ENCODE peak calls at places on chromosome 10, in eight cellular contexts. M, F, I, G, B, H, W and Y are unnamed samples. For H3K9me3, the result is how much of the 10 kb centered on the place peaks cover.

GRCh38 chr10:68154211-68154497 is 44.9 kb downstream of the MYPN start:
- DNase-seq in M (peak), F (no peak), I (peak), G (no peak), B (no peak), H (no peak), W (no peak), Y (peak)

GRCh38 chr10:93180402-93181040 is 106.8 kb downstream of the CYP26A1 start:
- DNase-seq in M (peak), F (no peak), I (peak), G (no peak), B (no peak), H (peak), W (no peak), Y (no peak)

GRCh38 chr10:113084031-113084430 is 134.0 kb downstream of the TCF7L2 start:
- DNase-seq in M (no peak), F (no peak), I (no peak), G (no peak), B (no peak), H (no peak), W (no peak), Y (no peak)

GRCh38 chr10:91887900-91888225 is 21.4 kb downstream of the FGFBP3 start:
- DNase-seq in M (no peak), F (no peak), I (no peak), G (no peak), B (no peak), H (no peak), W (no peak), Y (no peak)

GRCh38 chr10:100912609-100913469 is at the start of gene SLF2:
- DNase-seq in M (peak), F (peak), I (peak), G (peak), B (peak), H (peak), W (peak), Y (peak)

GRCh38 chr10:116671274-116671926 is 50.6 kb downstream of the PNLIPRP2 start:
- DNase-seq in M (no peak), F (no peak), I (peak), G (no peak), B (no peak), H (no peak), W (no peak), Y (no peak)

GRCh38 chr10:109588259-109588658 is 335.1 kb downstream of the XPNPEP1 start:
- DNase-seq in M (no peak), F (no peak), I (no peak), G (no peak), B (no peak), H (no peak), W (no peak), Y (peak)

GRCh38 chr10:80497187-80498038 is 40.3 kb upstream of the SH2D4B start:
- DNase-seq in M (peak), F (no peak), I (peak), G (no peak), B (no peak), H (peak), W (peak), Y (no peak)

GRCh38 chr10:131204406-131205152 is 106.9 kb downstream of the TCERG1L start:
- DNase-seq in M (no peak), F (no peak), I (no peak), G (no peak), B (no peak), H (peak), W (peak), Y (no peak)

GRCh38 chr10:89167915-89168314 is 39.2 kb downstream of the CH25H start:
- DNase-seq in M (no peak), F (no peak), I (no peak), G (no peak), B (no peak), H (no peak), W (no peak), Y (no peak)

GRCh38 chr10:65133652-65134051 is 1612.5 kb downstream of the REEP3 start:
- DNase-seq in M (no peak), F (no peak), I (no peak), G (no peak), B (no peak), H (no peak), W (no peak), Y (no peak)

GRCh38 chr10:91366687-91367086 is 43.5 kb upstream of the HECTD2 start:
- DNase-seq in M (no peak), F (no peak), I (no peak), G (no peak), B (no peak), H (no peak), W (no peak), Y (no peak)

GRCh38 chr10:132847856-132848255 is 61.9 kb upstream of the NKX6-2 start:
- DNase-seq in M (no peak), F (no peak), I (no peak), G (no peak), B (no peak), H (peak), W (no peak), Y (no peak)

GRCh38 chr10:2701802-2702201 is 365.5 kb upstream of the PFKP start:
- DNase-seq in M (no peak), F (no peak), I (no peak), G (no peak), B (no peak), H (no peak), W (no peak), Y (no peak)

GRCh38 chr10:53440641-53441040 is 668.1 kb upstream of the MBL2 start:
- DNase-seq in M (no peak), F (no peak), I (no peak), G (no peak), B (no peak), H (no peak), W (no peak), Y (no peak)

GRCh38 chr10:29874604-29875269 is 184.6 kb downstream of the JCAD start:
- DNase-seq in M (no peak), F (no peak), I (peak), G (no peak), B (no peak), H (no peak), W (no peak), Y (no peak)
- H3K4me3 ChIP-seq in M (no peak), F (no peak), I (no peak), G (no peak), B (no peak), H (no peak), W (no peak), Y (no peak)

GRCh38 chr10:85811405-85811804 is 555.2 kb downstream of the GRID1 start:
- DNase-seq in M (no peak), F (no peak), I (no peak), G (no peak), B (no peak), H (no peak), W (no peak), Y (no peak)
- H3K9me3 ChIP-seq in M (under half), F (under half), I (under half), G (under half), B (under half), H (under half), W (under half), Y (under half)

DNA sequence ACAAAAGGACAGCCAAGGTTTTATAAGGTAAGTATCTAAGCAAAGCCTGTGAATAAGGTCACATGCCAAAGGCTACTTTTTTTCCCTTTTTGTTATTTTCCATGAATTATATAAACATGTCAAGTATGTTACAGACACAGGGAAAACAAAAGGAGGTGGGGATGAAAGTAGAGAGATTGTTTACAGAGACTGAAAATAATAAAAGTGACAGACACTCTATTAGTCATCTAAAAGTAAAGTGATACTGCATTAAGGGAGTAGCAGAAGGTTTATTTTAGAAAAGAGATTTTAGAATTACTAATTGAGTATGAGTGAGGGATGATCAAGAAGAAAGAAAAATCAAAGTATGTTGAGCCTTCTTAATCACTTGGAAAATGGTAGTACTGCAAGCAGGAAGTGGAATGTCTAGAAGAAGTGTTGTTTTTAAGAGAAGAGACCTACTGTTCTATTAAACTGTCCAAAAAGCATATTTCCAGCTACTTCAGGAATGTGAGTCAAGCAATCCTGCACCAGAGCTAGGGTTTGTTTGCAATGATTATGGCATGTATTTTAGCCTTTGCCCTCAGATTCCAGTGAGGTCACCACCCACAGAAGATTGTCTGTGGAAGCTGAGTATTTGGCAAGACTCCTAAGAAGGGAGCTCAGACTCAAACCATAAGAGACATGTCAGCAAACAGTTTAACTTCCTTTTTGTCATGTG is 177.9 kb upstream of the PLXDC2 start:
- DNase-seq in M (no peak), F (no peak), I (peak), G (peak), B (peak), H (no peak), W (no peak), Y (no peak)
- H3K4me3 ChIP-seq in M (peak), F (no peak), I (no peak), G (no peak), B (peak), H (peak), W (peak), Y (no peak)

DNA sequence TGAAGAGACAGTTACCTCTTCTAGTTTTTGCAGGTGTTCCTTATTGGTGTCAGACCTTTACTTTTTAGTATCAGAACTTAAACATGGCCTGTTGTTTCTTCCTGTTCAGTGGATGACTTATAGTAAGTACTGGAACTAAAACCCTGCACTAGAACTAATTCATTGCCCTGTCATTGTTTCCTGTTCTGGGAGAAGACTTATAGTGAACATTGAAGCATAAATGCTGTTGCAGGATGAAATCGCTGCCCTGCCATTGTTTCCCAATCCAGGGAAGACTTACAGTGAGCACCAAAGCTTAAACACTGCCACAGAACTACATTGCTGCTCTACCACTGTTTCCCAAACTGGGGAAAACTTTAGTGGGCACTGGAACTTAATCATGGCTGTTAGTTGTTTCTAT is 13.1 kb downstream of the IPMK start:
- DNase-seq in M (no peak), F (no peak), I (no peak), G (no peak), B (no peak), H (no peak), W (no peak), Y (no peak)
- H3K9me3 ChIP-seq in M (under half), F (under half), I (under half), G (under half), B (under half), H (under half), W (under half), Y (under half)

GRCh38 chr10:29301359-29301910 is 12.6 kb downstream of the LYZL1 start:
- DNase-seq in M (no peak), F (no peak), I (no peak), G (no peak), B (no peak), H (no peak), W (no peak), Y (no peak)

GRCh38 chr10:29302499-29302898 is 13.6 kb downstream of the LYZL1 start:
- DNase-seq in M (no peak), F (no peak), I (no peak), G (no peak), B (no peak), H (no peak), W (no peak), Y (no peak)

GRCh38 chr10:29304259-29305030 is 15.6 kb downstream of the LYZL1 start:
- DNase-seq in M (peak), F (no peak), I (peak), G (peak), B (peak), H (peak), W (peak), Y (peak)

GRCh38 chr10:29306688-29307087 is 17.8 kb downstream of the LYZL1 start:
- DNase-seq in M (no peak), F (no peak), I (no peak), G (no peak), B (no peak), H (no peak), W (no peak), Y (no peak)

GRCh38 chr10:29305031-29305335 is 16.1 kb downstream of the LYZL1 start:
- DNase-seq in M (no peak), F (no peak), I (no peak), G (no peak), B (no peak), H (no peak), W (no peak), Y (no peak)
- H3K4me3 ChIP-seq in M (no peak), F (no peak), I (no peak), G (no peak), B (no peak), H (no peak), W (no peak), Y (no peak)

GRCh38 chr10:42519761-42520460 is 118.5 kb downstream of the ZNF33B start:
- DNase-seq in M (no peak), F (no peak), I (no peak), G (no peak), B (no peak), H (no peak), W (no peak), Y (no peak)

GRCh38 chr10:42519079-42519478 is 119.3 kb downstream of the ZNF33B start:
- DNase-seq in M (no peak), F (no peak), I (no peak), G (no peak), B (no peak), H (no peak), W (no peak), Y (no peak)

GRCh38 chr10:42513921-42514320 is 124.4 kb downstream of the ZNF33B start:
- DNase-seq in M (no peak), F (no peak), I (no peak), G (no peak), B (no peak), H (no peak), W (no peak), Y (no peak)
- H3K9me3 ChIP-seq in M (half or more), F (half or more), I (under half), G (under half), B (half or more), H (under half), W (half or more), Y (under half)

DNA sequence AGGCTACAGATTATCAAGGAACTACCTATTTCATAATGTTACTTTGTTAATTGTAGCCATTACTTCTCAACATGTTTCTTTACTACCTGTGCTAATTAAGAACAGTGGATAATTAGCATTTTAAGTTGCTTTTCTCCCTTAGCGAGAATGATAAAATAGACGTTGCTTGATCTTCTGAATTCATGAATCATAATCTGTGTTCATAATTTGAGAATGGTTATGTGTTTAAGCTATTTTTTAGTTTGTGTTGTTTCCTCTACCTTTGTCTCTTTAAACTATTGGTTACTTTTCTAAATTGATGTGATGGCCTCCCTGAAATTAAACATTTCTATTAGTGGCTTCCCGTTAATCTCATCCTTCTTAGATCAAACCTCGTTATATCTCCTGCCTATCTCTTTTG is at the start of gene ZRANB1:
- DNase-seq in M (no peak), F (no peak), I (no peak), G (no peak), B (no peak), H (no peak), W (no peak), Y (no peak)
- H3K4me3 ChIP-seq in M (peak), F (no peak), I (no peak), G (no peak), B (no peak), H (no peak), W (no peak), Y (no peak)

DNA sequence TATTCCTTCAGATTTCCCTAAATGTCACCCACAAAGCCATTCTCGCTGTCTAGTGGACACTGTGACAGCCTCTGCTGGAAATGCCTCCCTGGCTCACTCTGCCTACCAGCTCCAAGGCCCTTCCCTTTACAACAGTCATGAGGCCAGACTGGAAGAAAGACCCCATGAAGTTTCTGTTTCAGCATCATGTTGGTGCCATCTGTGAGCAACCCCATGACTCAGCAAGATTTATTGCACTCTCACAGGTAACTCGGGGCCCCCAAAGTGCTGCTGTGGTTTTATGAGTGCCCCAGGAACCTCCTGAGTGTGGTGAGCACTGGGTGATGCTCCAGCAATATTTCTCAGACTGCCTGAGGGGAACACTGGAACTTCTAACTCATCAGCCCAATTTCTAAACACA is 218.6 kb downstream of the ZNF33B start:
- DNase-seq in M (no peak), F (no peak), I (no peak), G (no peak), B (no peak), H (no peak), W (no peak), Y (no peak)
- H3K9me3 ChIP-seq in M (under half), F (under half), I (under half), G (under half), B (under half), H (under half), W (under half), Y (under half)